ENCODE peak calls at places on chromosomes 16 and 17, in ten cellular contexts. T is H7, P is NCI-H82, A is astrocyte of the spinal cord, B is T-helper 1 cell, I is left cardiac atrium, J is activated T-helper 1 cell treated with Interleukin-2 at 50 U/mL for 16 hours, L is fibroblast of the aortic adventitia, Q is AML-193, U is H54. X is an unnamed sample.
A peak's percentile ranks its signal among the peaks of the same experiment; 100 is the strongest.

GRCh38 chr16:8683640-8684039 is 9.2 kb downstream of the ABAT start:
- DNase-seq in T (no peak), P (no peak), A (no peak), B (no peak), I (no peak), J (no peak), L (no peak), Q (no peak), U (no peak), X (no peak)

GRCh38 chr16:28534542-28535373 is 4.0 kb downstream of the NUPR1 start:
- DNase-seq in T (no peak), P (no peak), A (no peak), B (no peak), I (peak; percentile 42), J (no peak), L (peak; percentile 89), Q (peak; percentile 91), U (no peak), X (no peak)

GRCh38 chr17:7704601-7705268 is at the start of gene EFNB3:
- DNase-seq in T (peak; percentile 95), P (peak; percentile 95), A (peak; percentile 13), B (no peak), I (no peak), J (no peak), L (peak; percentile 36), Q (no peak), U (no peak), X (no peak)

GRCh38 chr17:63675607-63676539 is 24.1 kb downstream of the LIMD2 start:
- DNase-seq in T (no peak), P (no peak), A (peak; percentile 90), B (no peak), I (peak; percentile 89), J (no peak), L (peak; percentile 96), Q (no peak), U (peak; percentile 82), X (peak; percentile 83)

GRCh38 chr16:21599994-21600773 is 807 bp downstream of the METTL9 start:
- DNase-seq in T (no peak), P (peak; percentile 46), A (peak; percentile 20), B (no peak), I (no peak), J (no peak), L (peak; percentile 51), Q (peak; percentile 55), U (peak; percentile 19), X (peak; percentile 46)

GRCh38 chr16:16189842-16190241 is 33.5 kb downstream of the ABCC6 start:
- DNase-seq in T (peak; percentile 19), P (no peak), A (no peak), B (no peak), I (no peak), J (no peak), L (no peak), Q (no peak), U (no peak), X (no peak)

GRCh38 chr17:42531455-42532354 is 4.3 kb upstream of the NAGLU start:
- DNase-seq in T (peak; percentile 90), P (peak; percentile 72), A (no peak), B (peak; percentile 44), I (peak; percentile 76), J (peak; percentile 43), L (peak; percentile 36), Q (peak; percentile 64), U (no peak), X (peak; percentile 34)

GRCh38 chr17:4605826-4606225 is 21.5 kb downstream of the SMTNL2 start:
- DNase-seq in T (peak; percentile 49), P (no peak), A (peak; percentile 80), B (no peak), I (peak; percentile 66), J (no peak), L (no peak), Q (no peak), U (no peak), X (peak; percentile 30)

GRCh38 chr17:38881600-38882191 is 11.8 kb downstream of the LASP1 start:
- DNase-seq in T (no peak), P (peak; percentile 91), A (peak; percentile 75), B (no peak), I (peak; percentile 79), J (no peak), L (peak; percentile 90), Q (no peak), U (no peak), X (peak; percentile 48)

GRCh38 chr16:85761866-85762265 is 11.0 kb upstream of the C16orf74 start:
- DNase-seq in T (no peak), P (no peak), A (no peak), B (no peak), I (no peak), J (no peak), L (no peak), Q (peak; percentile 68), U (no peak), X (no peak)

GRCh38 chr17:48011405-48012150 is 26.0 kb downstream of the COPZ2 start:
- DNase-seq in T (peak; percentile 80), P (peak; percentile 88), A (no peak), B (no peak), I (no peak), J (no peak), L (peak; percentile 40), Q (peak; percentile 62), U (peak; percentile 72), X (peak; percentile 25)

GRCh38 chr16:14013571-14014283 is 57.4 kb upstream of the MRTFB start:
- DNase-seq in T (peak; percentile 24), P (peak; percentile 85), A (peak; percentile 78), B (no peak), I (no peak), J (no peak), L (peak; percentile 83), Q (no peak), U (no peak), X (peak; percentile 93)

GRCh38 chr17:50955667-50956120 is 89.5 kb upstream of the TOB1 start:
- DNase-seq in T (no peak), P (peak; percentile 85), A (no peak), B (no peak), I (no peak), J (no peak), L (no peak), Q (no peak), U (no peak), X (no peak)

GRCh38 chr17:43875476-43876147 is 28.6 kb downstream of the CD300LG start:
- DNase-seq in T (peak; percentile 8), P (no peak), A (no peak), B (no peak), I (no peak), J (no peak), L (no peak), Q (no peak), U (no peak), X (no peak)

GRCh38 chr17:44970136-44970737 is 2.1 kb upstream of the C1QL1 start:
- DNase-seq in T (peak; percentile 84), P (peak; percentile 53), A (peak; percentile 9), B (no peak), I (peak; percentile 49), J (no peak), L (no peak), Q (no peak), U (peak; percentile 91), X (no peak)

GRCh38 chr16:50422926-50423325 is 54.1 kb upstream of the BRD7 start:
- DNase-seq in T (no peak), P (no peak), A (no peak), B (no peak), I (no peak), J (no peak), L (no peak), Q (no peak), U (no peak), X (no peak)

GRCh38 chr16:53745126-53745525 is 41.2 kb downstream of the FTO start:
- DNase-seq in T (no peak), P (no peak), A (no peak), B (no peak), I (no peak), J (no peak), L (peak; percentile 76), Q (no peak), U (no peak), X (no peak)